ENCODE peak calls at places on chromosomes 11 and 22, in five cellular contexts. One of them, this sample, is unnamed.

GRCh38 chr22:50280708-50281383 is 10.7 kb upstream of the MAPK11 start:
- DNase-seq in neural progenitor cell: no peak
- DNase-seq in mesenchymal stem cell: no peak
- DNase-seq in mammary epithelial cell: no peak
- DNase-seq in neuronal stem cell: no peak
- DNase-seq in this sample: no peak

GRCh38 chr11:124867700-124868099 is 2.5 kb downstream of the ROBO3 start:
- DNase-seq in neural progenitor cell: peak; percentile 78
- DNase-seq in mesenchymal stem cell: peak; percentile 45
- DNase-seq in mammary epithelial cell: no peak
- DNase-seq in neuronal stem cell: no peak
- DNase-seq in this sample: peak; percentile 64

GRCh38 chr11:94131363-94132115 is 2.9 kb downstream of the PANX1 start:
- DNase-seq in neural progenitor cell: no peak
- DNase-seq in mesenchymal stem cell: peak; percentile 54
- DNase-seq in mammary epithelial cell: peak; percentile 56
- DNase-seq in neuronal stem cell: no peak
- DNase-seq in this sample: no peak

GRCh38 chr11:105377870-105378269 is 232.0 kb upstream of the GRIA4 start:
- DNase-seq in neural progenitor cell: no peak
- DNase-seq in mesenchymal stem cell: no peak
- DNase-seq in mammary epithelial cell: no peak
- DNase-seq in neuronal stem cell: no peak
- DNase-seq in this sample: no peak

GRCh38 chr11:68714047-68714856 is 29.9 kb downstream of the GAL start:
- DNase-seq in neural progenitor cell: peak; percentile 58
- DNase-seq in mesenchymal stem cell: no peak
- DNase-seq in mammary epithelial cell: no peak
- DNase-seq in neuronal stem cell: no peak
- DNase-seq in this sample: no peak

GRCh38 chr11:17898782-17899181 is 114.1 kb downstream of the SERGEF start:
- DNase-seq in neural progenitor cell: no peak
- DNase-seq in mesenchymal stem cell: no peak
- DNase-seq in mammary epithelial cell: no peak
- DNase-seq in neuronal stem cell: no peak
- DNase-seq in this sample: peak; percentile 10

GRCh38 chr11:95563173-95563572 is 226.4 kb downstream of the FAM76B start:
- DNase-seq in neural progenitor cell: no peak
- DNase-seq in mesenchymal stem cell: peak; percentile 23
- DNase-seq in mammary epithelial cell: no peak
- DNase-seq in neuronal stem cell: no peak
- DNase-seq in this sample: no peak

GRCh38 chr22:27641049-27641790 is 160.3 kb downstream of the MN1 start:
- DNase-seq in neural progenitor cell: no peak
- DNase-seq in mesenchymal stem cell: peak; percentile 51
- DNase-seq in mammary epithelial cell: peak; percentile 75
- DNase-seq in neuronal stem cell: no peak
- DNase-seq in this sample: no peak

GRCh38 chr11:61675826-61676225 is 4.4 kb upstream of the DAGLA start:
- DNase-seq in neural progenitor cell: no peak
- DNase-seq in mesenchymal stem cell: no peak
- DNase-seq in mammary epithelial cell: no peak
- DNase-seq in neuronal stem cell: no peak
- DNase-seq in this sample: no peak

GRCh38 chr11:124195419-124195734 is 12.2 kb downstream of the OR10D3 start:
- DNase-seq in neural progenitor cell: no peak
- DNase-seq in mesenchymal stem cell: no peak
- DNase-seq in mammary epithelial cell: no peak
- DNase-seq in neuronal stem cell: no peak
- DNase-seq in this sample: no peak

GRCh38 chr11:63905179-63905578 is 11.8 kb downstream of the RCOR2 start:
- DNase-seq in neural progenitor cell: no peak
- DNase-seq in mesenchymal stem cell: no peak
- DNase-seq in mammary epithelial cell: no peak
- DNase-seq in neuronal stem cell: no peak
- DNase-seq in this sample: no peak
- H3K9ac ChIP-seq in neural progenitor cell: no peak overlapping the region
- H3K9ac ChIP-seq in mesenchymal stem cell: no peak overlapping the region
- H3K9ac ChIP-seq in mammary epithelial cell: no peak overlapping the region
- H3K9ac ChIP-seq in neuronal stem cell: no peak overlapping the region
- H3K9ac ChIP-seq in this sample: no peak overlapping the region

DNA sequence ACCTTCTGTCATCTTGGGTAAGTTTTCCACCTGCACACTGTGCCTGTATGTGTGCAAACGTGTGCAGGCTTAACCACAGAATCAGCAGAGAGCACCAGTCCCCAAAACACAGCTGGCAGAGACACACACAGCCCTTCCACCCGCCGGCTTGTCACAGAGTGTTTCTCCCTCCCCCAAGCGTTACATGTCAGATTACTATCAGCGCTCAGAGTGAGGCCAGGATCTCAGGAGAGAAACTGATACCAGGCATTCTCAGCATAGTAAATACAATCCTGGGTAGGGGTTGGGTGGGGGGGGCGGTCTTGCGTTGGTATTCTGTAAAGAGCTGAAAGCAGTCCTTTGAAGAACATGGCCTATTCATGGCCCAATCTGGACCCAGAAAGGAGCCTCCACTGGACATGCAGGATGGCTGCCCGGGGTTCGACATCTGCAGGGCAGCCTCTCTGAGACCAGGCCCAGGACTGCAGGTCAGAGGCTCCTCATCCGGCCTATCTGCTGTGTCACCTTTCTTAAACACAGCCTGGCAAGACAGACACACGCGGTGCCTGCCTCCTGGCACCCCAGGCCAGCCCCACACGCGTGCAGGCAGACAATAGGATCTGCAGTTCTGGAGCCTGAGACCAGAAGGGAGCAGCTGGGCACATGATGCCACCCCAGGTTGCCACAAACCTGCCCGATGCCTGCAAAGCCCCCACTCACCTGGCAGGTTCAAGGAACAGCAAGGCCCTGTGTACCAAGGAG is 1.7 kb downstream of the OSBPL5 start:
- DNase-seq in neural progenitor cell: no peak
- DNase-seq in mesenchymal stem cell: no peak
- DNase-seq in mammary epithelial cell: no peak
- DNase-seq in neuronal stem cell: no peak
- DNase-seq in this sample: no peak
- H3K9ac ChIP-seq in neural progenitor cell: no peak overlapping the region
- H3K9ac ChIP-seq in mesenchymal stem cell: peak overlapping the region; percentile 88
- H3K9ac ChIP-seq in mammary epithelial cell: no peak overlapping the region
- H3K9ac ChIP-seq in neuronal stem cell: peak overlapping the region; percentile 87
- H3K9ac ChIP-seq in this sample: no peak overlapping the region

GRCh38 chr11:117930208-117930570 is 987 bp upstream of the TMPRSS13 start:
- DNase-seq in neural progenitor cell: no peak
- DNase-seq in mesenchymal stem cell: no peak
- DNase-seq in mammary epithelial cell: no peak
- DNase-seq in neuronal stem cell: no peak
- DNase-seq in this sample: no peak
- H3K9ac ChIP-seq in neural progenitor cell: no peak overlapping the region
- H3K9ac ChIP-seq in mesenchymal stem cell: no peak overlapping the region
- H3K9ac ChIP-seq in mammary epithelial cell: no peak overlapping the region
- H3K9ac ChIP-seq in neuronal stem cell: no peak overlapping the region
- H3K9ac ChIP-seq in this sample: no peak overlapping the region

GRCh38 chr11:33869511-33870422 is 22.1 kb downstream of the LMO2 start:
- DNase-seq in neural progenitor cell: peak; percentile 84
- DNase-seq in mesenchymal stem cell: peak; percentile 34
- DNase-seq in mammary epithelial cell: peak; percentile 31
- DNase-seq in neuronal stem cell: no peak
- DNase-seq in this sample: peak; percentile 21
- H3K9ac ChIP-seq in neural progenitor cell: no peak overlapping the region
- H3K9ac ChIP-seq in mesenchymal stem cell: peak overlapping the region; percentile 55
- H3K9ac ChIP-seq in mammary epithelial cell: no peak overlapping the region
- H3K9ac ChIP-seq in neuronal stem cell: peak overlapping the region; percentile 44
- H3K9ac ChIP-seq in this sample: no peak overlapping the region

GRCh38 chr11:34627197-34627596 is 6.3 kb downstream of the EHF start:
- DNase-seq in neural progenitor cell: no peak
- DNase-seq in mesenchymal stem cell: no peak
- DNase-seq in mammary epithelial cell: peak; percentile 84
- DNase-seq in neuronal stem cell: no peak
- DNase-seq in this sample: no peak
- H3K9ac ChIP-seq in neural progenitor cell: no peak overlapping the region
- H3K9ac ChIP-seq in mesenchymal stem cell: no peak overlapping the region
- H3K9ac ChIP-seq in mammary epithelial cell: no peak overlapping the region
- H3K9ac ChIP-seq in neuronal stem cell: no peak overlapping the region
- H3K9ac ChIP-seq in this sample: no peak overlapping the region

DNA sequence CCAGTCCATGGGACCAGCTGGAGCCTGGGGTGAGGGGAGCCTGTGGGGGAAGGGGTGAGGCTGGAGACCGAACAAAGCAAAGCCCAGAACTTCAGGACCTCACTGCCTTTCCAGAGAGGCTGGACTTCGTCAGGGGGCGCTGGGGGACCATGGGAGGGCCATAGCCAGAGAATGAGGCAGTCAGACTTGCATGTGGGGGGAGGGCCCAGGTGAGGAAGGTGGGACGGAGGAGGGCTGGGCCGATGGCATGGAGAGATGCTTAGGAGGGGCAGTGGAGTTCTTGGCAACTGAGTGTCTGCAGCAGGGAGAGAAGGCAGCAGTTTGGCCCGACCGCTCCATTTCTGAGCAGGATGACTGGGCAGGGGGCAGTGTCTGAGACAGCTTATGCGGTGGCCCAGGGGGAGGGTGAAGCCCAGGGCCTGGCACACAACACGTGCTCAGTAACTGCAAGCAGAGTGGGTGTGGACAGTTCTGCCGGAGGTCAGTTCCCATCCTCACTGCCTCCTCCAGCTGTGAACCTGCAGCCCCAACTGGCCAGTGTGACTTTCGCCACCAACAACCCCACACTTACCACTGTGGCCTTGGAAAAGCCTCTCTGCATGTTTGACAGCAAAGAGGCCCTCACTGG is 796 bp downstream of the UPK3A start:
- DNase-seq in neural progenitor cell: peak; percentile 64
- DNase-seq in mesenchymal stem cell: no peak
- DNase-seq in mammary epithelial cell: no peak
- DNase-seq in neuronal stem cell: no peak
- DNase-seq in this sample: no peak
- H3K9ac ChIP-seq in neural progenitor cell: no peak overlapping the region
- H3K9ac ChIP-seq in mesenchymal stem cell: no peak overlapping the region
- H3K9ac ChIP-seq in mammary epithelial cell: no peak overlapping the region
- H3K9ac ChIP-seq in neuronal stem cell: peak overlapping the region; percentile 64
- H3K9ac ChIP-seq in this sample: peak overlapping the region; percentile 49

GRCh38 chr22:37749831-37750595 is 53.2 kb downstream of the TRIOBP start:
- DNase-seq in neural progenitor cell: no peak
- DNase-seq in mesenchymal stem cell: peak; percentile 83
- DNase-seq in mammary epithelial cell: peak; percentile 97
- DNase-seq in neuronal stem cell: no peak
- DNase-seq in this sample: no peak

GRCh38 chr22:37750596-37751162 is 53.8 kb downstream of the TRIOBP start:
- DNase-seq in neural progenitor cell: no peak
- DNase-seq in mesenchymal stem cell: no peak
- DNase-seq in mammary epithelial cell: no peak
- DNase-seq in neuronal stem cell: no peak
- DNase-seq in this sample: no peak

GRCh38 chr22:37751449-37752188 is 54.8 kb downstream of the TRIOBP start:
- DNase-seq in neural progenitor cell: no peak
- DNase-seq in mesenchymal stem cell: no peak
- DNase-seq in mammary epithelial cell: no peak
- DNase-seq in neuronal stem cell: no peak
- DNase-seq in this sample: peak; percentile 31

GRCh38 chr22:37753746-37754145 is 54.0 kb upstream of the GCAT start:
- DNase-seq in neural progenitor cell: no peak
- DNase-seq in mesenchymal stem cell: no peak
- DNase-seq in mammary epithelial cell: no peak
- DNase-seq in neuronal stem cell: no peak
- DNase-seq in this sample: peak; percentile 52

GRCh38 chr22:37752189-37753061 is 55.3 kb upstream of the GCAT start:
- DNase-seq in neural progenitor cell: peak; percentile 56
- DNase-seq in mesenchymal stem cell: peak; percentile 90
- DNase-seq in mammary epithelial cell: peak; percentile 99
- DNase-seq in neuronal stem cell: peak; percentile 30
- DNase-seq in this sample: peak; percentile 98
- H3K9ac ChIP-seq in neural progenitor cell: no peak overlapping the region
- H3K9ac ChIP-seq in mesenchymal stem cell: peak overlapping the region; percentile 73
- H3K9ac ChIP-seq in mammary epithelial cell: peak overlapping the region; percentile 36
- H3K9ac ChIP-seq in neuronal stem cell: peak overlapping the region; percentile 65
- H3K9ac ChIP-seq in this sample: peak overlapping the region; percentile 44

DNA sequence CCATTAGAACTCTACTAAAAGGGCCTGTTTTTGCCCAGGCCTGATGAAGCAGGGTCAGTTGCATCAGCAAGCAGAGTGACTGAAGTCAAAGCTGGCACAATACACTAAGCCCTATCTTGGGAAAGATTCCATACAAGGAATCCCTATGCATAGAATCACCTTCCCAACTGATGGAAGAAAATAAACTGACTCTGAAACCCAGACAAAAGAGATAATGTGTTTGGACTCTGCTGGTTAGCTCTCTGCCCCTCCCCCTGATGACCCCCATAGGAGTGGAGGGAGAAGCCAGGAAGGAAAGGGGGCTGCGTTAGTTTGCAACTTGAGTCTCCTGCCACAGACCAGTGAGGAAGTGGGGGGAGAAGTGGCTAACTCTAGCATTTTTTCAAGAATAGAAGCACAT is 32.9 kb downstream of the GALNT18 start:
- DNase-seq in neural progenitor cell: no peak
- DNase-seq in mesenchymal stem cell: no peak
- DNase-seq in mammary epithelial cell: no peak
- DNase-seq in neuronal stem cell: no peak
- DNase-seq in this sample: no peak
- H3K9ac ChIP-seq in neural progenitor cell: no peak overlapping the region
- H3K9ac ChIP-seq in mesenchymal stem cell: no peak overlapping the region
- H3K9ac ChIP-seq in mammary epithelial cell: no peak overlapping the region
- H3K9ac ChIP-seq in neuronal stem cell: no peak overlapping the region
- H3K9ac ChIP-seq in this sample: no peak overlapping the region

GRCh38 chr22:24952837-24953293 is 349 bp downstream of the KIAA1671 start:
- DNase-seq in neural progenitor cell: peak; percentile 88
- DNase-seq in mesenchymal stem cell: peak; percentile 86
- DNase-seq in mammary epithelial cell: peak; percentile 73
- DNase-seq in neuronal stem cell: peak; percentile 65
- DNase-seq in this sample: peak; percentile 71

GRCh38 chr22:24954114-24954463 is 1.6 kb downstream of the KIAA1671 start:
- DNase-seq in neural progenitor cell: peak; percentile 77
- DNase-seq in mesenchymal stem cell: peak; percentile 47
- DNase-seq in mammary epithelial cell: no peak
- DNase-seq in neuronal stem cell: no peak
- DNase-seq in this sample: no peak

GRCh38 chr22:24954856-24955255 is 2.3 kb downstream of the KIAA1671 start:
- DNase-seq in neural progenitor cell: no peak
- DNase-seq in mesenchymal stem cell: no peak
- DNase-seq in mammary epithelial cell: no peak
- DNase-seq in neuronal stem cell: no peak
- DNase-seq in this sample: no peak

GRCh38 chr22:24951942-24952836 is at the start of gene KIAA1671:
- DNase-seq in neural progenitor cell: peak; percentile 99
- DNase-seq in mesenchymal stem cell: peak; percentile 77
- DNase-seq in mammary epithelial cell: peak; percentile 78
- DNase-seq in neuronal stem cell: peak; percentile 98
- DNase-seq in this sample: peak; percentile 85

GRCh38 chr22:24953294-24954113 is 988 bp downstream of the KIAA1671 start:
- DNase-seq in neural progenitor cell: peak; percentile 74
- DNase-seq in mesenchymal stem cell: peak; percentile 32
- DNase-seq in mammary epithelial cell: no peak
- DNase-seq in neuronal stem cell: no peak
- DNase-seq in this sample: no peak
- H3K9ac ChIP-seq in neural progenitor cell: peak overlapping the region; percentile 70
- H3K9ac ChIP-seq in mesenchymal stem cell: peak overlapping the region; percentile 88
- H3K9ac ChIP-seq in mammary epithelial cell: peak overlapping the region; percentile 95
- H3K9ac ChIP-seq in neuronal stem cell: peak overlapping the region; percentile 95
- H3K9ac ChIP-seq in this sample: peak overlapping the region; percentile 96

This sample was measured in PC-3.